ENCODE peak calls at places on chromosomes 7 and 10, in eight cellular contexts. P is GM23338, G is HCT116, L is astrocyte, W is tibial artery, A is neural progenitor cell, U is PC-9, K is psoas muscle. X is an unnamed sample. For H3K4me1, the result is how much of the 10 kb centered on the place peaks cover.

GRCh38 chr7:3688061-3688460 is 387.0 kb downstream of the SDK1 start:
- DNase-seq in G (no peak), A (no peak), P (no peak), L (no peak), U (no peak), W (no peak), K (no peak), X (no peak)

GRCh38 chr7:74288034-74288881 is 949 bp upstream of the CLIP2 start:
- DNase-seq in K (no peak), W (no peak), G (no peak), L (no peak), U (peak), A (no peak), P (peak), X (no peak)

GRCh38 chr7:39453743-39454355 is 112.4 kb upstream of the YAE1 start:
- DNase-seq in L (peak), P (peak), W (no peak), K (no peak), G (peak), A (peak), U (peak), X (peak)

GRCh38 chr10:73771722-73772279 is 10.0 kb upstream of the CHCHD1 start:
- DNase-seq in U (peak), A (peak), W (no peak), G (peak), P (peak), L (no peak), K (peak), X (peak)

GRCh38 chr10:78420946-78421732 is 387.5 kb downstream of the RPS24 start:
- DNase-seq in P (no peak), G (no peak), W (peak), U (no peak), L (no peak), A (no peak), K (no peak), X (no peak)

GRCh38 chr7:33446551-33446950 is 317.2 kb downstream of the BBS9 start:
- DNase-seq in L (peak), A (no peak), K (no peak), U (no peak), W (no peak), G (no peak), P (no peak), X (no peak)

GRCh38 chr10:60444494-60445064 is 54.9 kb upstream of the ANK3 start:
- DNase-seq in G (peak), L (peak), K (no peak), W (no peak), U (no peak), A (peak), P (peak), X (no peak)

GRCh38 chr7:24214670-24215069 is 69.3 kb upstream of the NPY start:
- DNase-seq in W (no peak), L (no peak), P (no peak), G (no peak), K (no peak), A (no peak), U (no peak), X (no peak)

GRCh38 chr7:79702116-79702515 is 248.6 kb upstream of the MAGI2 start:
- DNase-seq in A (no peak), L (peak), G (no peak), W (no peak), U (no peak), K (no peak), P (no peak), X (no peak)

GRCh38 chr7:372546-372938 is 82.6 kb downstream of the FOXL3 start:
- DNase-seq in L (no peak), G (no peak), P (no peak), A (no peak), U (no peak), K (no peak), W (no peak), X (no peak)

GRCh38 chr10:43396061-43396927 is 12.7 kb downstream of the HNRNPF start:
- DNase-seq in G (no peak), K (peak), P (peak), L (peak), A (peak), W (peak), U (peak), X (peak)

GRCh38 chr7:75875113-75876080 is 3.4 kb upstream of the RHBDD2 start:
- DNase-seq in K (no peak), A (no peak), W (no peak), G (no peak), U (no peak), L (no peak), P (no peak), X (no peak)

GRCh38 chr10:47158116-47159071 is 141.6 kb upstream of the GDF10 start:
- DNase-seq in P (no peak), A (no peak), G (no peak), L (no peak), K (no peak), W (no peak), U (no peak), X (no peak)

GRCh38 chr7:34982371-34983019 is 54.8 kb downstream of the DPY19L1 start:
- DNase-seq in L (no peak), G (no peak), A (no peak), K (no peak), U (no peak), P (no peak), W (no peak), X (no peak)

GRCh38 chr10:131222986-131223385 is 88.5 kb downstream of the TCERG1L start:
- DNase-seq in L (no peak), U (no peak), W (no peak), A (no peak), K (peak), G (no peak), P (no peak), X (no peak)

GRCh38 chr7:157668884-157669767 is 332.3 kb downstream of the DNAJB6 start:
- DNase-seq in P (no peak), G (no peak), A (no peak), U (no peak), W (no peak), L (no peak), K (no peak), X (no peak)

GRCh38 chr7:135147341-135147898 is 452 bp upstream of the TMEM140 start:
- DNase-seq in P (no peak), W (no peak), L (no peak), U (no peak), K (no peak), G (no peak), A (no peak), X (no peak)

GRCh38 chr10:11330383-11331020 is 280.9 kb downstream of the USP6NL start:
- DNase-seq in W (no peak), P (no peak), U (no peak), K (no peak), G (no peak), A (no peak), L (peak), X (no peak)

GRCh38 chr7:72493850-72494661 is 81.9 kb upstream of the CALN1 start:
- DNase-seq in A (peak), U (peak), P (peak), L (peak), G (peak), K (no peak), W (no peak), X (peak)

GRCh38 chr7:47601119-47601880 is 19.4 kb upstream of the TNS3 start:
- DNase-seq in W (no peak), P (no peak), A (no peak), K (no peak), G (no peak), U (peak), L (peak), X (no peak)

GRCh38 chr7:2571409-2571808 is 12.6 kb downstream of the IQCE start:
- DNase-seq in A (no peak), W (no peak), K (peak), G (no peak), U (no peak), L (no peak), P (no peak), X (no peak)

DNA sequence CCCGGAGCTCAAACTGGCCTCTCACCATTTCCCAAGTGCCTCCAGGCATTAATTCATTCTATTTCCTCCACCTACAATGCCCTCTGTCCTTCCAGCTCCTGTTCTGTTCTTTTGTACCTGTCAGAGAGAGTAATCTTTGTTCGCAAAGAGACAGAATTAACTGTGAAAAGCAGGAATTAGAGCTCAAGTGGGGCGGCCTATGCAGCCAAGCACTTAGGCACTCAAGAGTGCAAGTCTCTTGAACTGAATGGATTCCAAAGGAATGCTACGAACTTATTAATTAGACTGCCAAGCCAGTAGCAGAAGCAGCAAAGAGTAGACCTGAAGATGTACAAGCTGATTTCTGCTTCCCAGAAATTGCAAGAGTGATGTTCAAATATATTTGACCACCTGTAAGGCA is 338.3 kb upstream of the AUTS2 start:
- DNase-seq in A (peak), U (no peak), L (no peak), K (no peak), P (no peak), G (no peak), W (no peak), X (no peak)
- H3K4me1 ChIP-seq in A (under half), U (under half), L (under half), K (under half), P (under half), G (under half), W (under half), X (under half)

DNA sequence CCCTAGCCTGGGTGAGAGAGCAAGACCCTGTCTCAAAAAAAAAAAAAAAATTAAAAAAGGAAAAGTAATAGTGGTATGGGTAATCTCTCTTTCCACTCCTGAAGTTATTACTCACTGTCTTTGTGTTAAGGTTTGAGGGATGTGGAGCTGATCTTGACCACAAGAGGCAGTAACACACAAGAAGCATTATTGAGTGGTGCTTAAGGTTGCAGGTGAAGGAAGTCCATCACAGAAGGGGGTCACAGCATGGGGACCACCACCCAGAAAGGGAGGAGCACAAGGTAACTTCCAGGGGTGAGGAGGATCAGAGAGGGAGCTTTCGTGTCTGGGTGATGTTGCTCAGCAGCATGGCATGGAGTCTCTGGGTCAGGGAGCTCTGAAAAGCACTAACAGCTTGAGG is 100.2 kb upstream of the DNAJC1 start:
- DNase-seq in L (no peak), U (no peak), A (peak), K (no peak), W (no peak), G (peak), P (peak), X (no peak)
- TF ChIP-seq CTCF in L (peak), U (peak), A (peak), K (peak), W (no peak), G (peak), P (peak), X (peak)

GRCh38 chr7:141954334-141954733 is 7.6 kb upstream of the CLEC5A start:
- DNase-seq in U (no peak), K (no peak), W (no peak), A (no peak), P (peak), L (no peak), G (no peak), X (no peak)
- H3K4me1 ChIP-seq in U (under half), K (under half), W (under half), A (under half), P (under half), L (under half), G (under half), X (under half)

GRCh38 chr7:112898432-112899290 is 108.5 kb upstream of the TMEM168 start:
- DNase-seq in G (peak), L (peak), A (peak), K (no peak), P (peak), U (peak), W (no peak), X (peak)
- TF ChIP-seq CTCF in G (peak), L (peak), A (peak), K (peak), P (peak), U (peak), W (peak), X (peak)

X was measured in Caco-2.